ENCODE peak calls at places on chromosome 4, in four cellular contexts. P is NCI-H748 treated with DMSO at 0.1 percent for 48 hours, I is fibroblast of lung, N is SJSA1. U is an unnamed sample.

GRCh38 chr4:77758804-77759203 is 60.4 kb downstream of the CNOT6L start:
- DNase-seq in P (no peak), I (no peak), N (no peak), U (no peak)

GRCh38 chr4:98605216-98605615 is 53.2 kb downstream of the TSPAN5 start:
- DNase-seq in P (no peak), I (peak), N (no peak), U (no peak)

GRCh38 chr4:17619416-17620105 is 5.1 kb downstream of the MED28 start:
- DNase-seq in P (no peak), I (no peak), N (no peak), U (no peak)

GRCh38 chr4:41991916-41992767 is 1.8 kb downstream of the SLC30A9 start:
- DNase-seq in P (no peak), I (peak), N (no peak), U (no peak)

GRCh38 chr4:83961575-83961974 is 425.7 kb downstream of the GPAT3 start:
- DNase-seq in P (no peak), I (peak), N (peak), U (no peak)

GRCh38 chr4:104487105-104487504 is 7.6 kb downstream of the CXXC4 start:
- DNase-seq in P (no peak), I (peak), N (no peak), U (no peak)

GRCh38 chr4:139665690-139666529 is at the start of gene MGST2:
- DNase-seq in P (peak), I (peak), N (peak), U (no peak)

GRCh38 chr4:99507762-99508161 is 3.1 kb upstream of the C4orf17 start:
- DNase-seq in P (no peak), I (peak), N (no peak), U (no peak)

GRCh38 chr4:24809376-24809775 is 14.0 kb downstream of the SOD3 start:
- DNase-seq in P (no peak), I (no peak), N (no peak), U (no peak)